ENCODE peak calls at places on chromosome 10, in six cellular contexts. K is transverse colon, H is colonic mucosa, O is tibial artery, A is prostate gland, G is OCI-LY7. C is an unnamed sample.

GRCh38 chr10:124378817-124379510 is 39.8 kb downstream of the OAT start:
- DNase-seq in K (no peak), H (no peak), O (no peak), A (peak; percentile 28), G (no peak), C (no peak)

GRCh38 chr10:119138341-119139306 is 26.9 kb downstream of the SFXN4 start:
- DNase-seq in K (no peak), H (no peak), O (no peak), A (no peak), G (no peak), C (no peak)

GRCh38 chr10:93383562-93383981 is 98.6 kb downstream of the MYOF start:
- DNase-seq in K (no peak), H (no peak), O (no peak), A (no peak), G (no peak), C (no peak)

GRCh38 chr10:94212876-94213595 is 149.7 kb downstream of the NOC3L start:
- DNase-seq in K (peak; percentile 14), H (peak; percentile 24), O (peak; percentile 60), A (no peak), G (no peak), C (no peak)

GRCh38 chr10:50604823-50605222 is 18.9 kb downstream of the SGMS1 start:
- DNase-seq in K (no peak), H (no peak), O (no peak), A (no peak), G (no peak), C (no peak)

GRCh38 chr10:110226926-110227641 is 19.7 kb downstream of the MXI1 start:
- DNase-seq in K (peak; percentile 75), H (peak; percentile 83), O (peak; percentile 65), A (peak; percentile 60), G (no peak), C (peak; percentile 76)

GRCh38 chr10:120735773-120736371 is 115.3 kb upstream of the WDR11 start:
- DNase-seq in K (no peak), H (no peak), O (no peak), A (no peak), G (peak; percentile 29), C (no peak)

GRCh38 chr10:29804025-29804852 is 169.5 kb upstream of the SVIL start:
- DNase-seq in K (peak; percentile 52), H (peak; percentile 75), O (peak; percentile 76), A (peak; percentile 70), G (no peak), C (no peak)

GRCh38 chr10:31368724-31369123 is 49.7 kb downstream of the ZEB1 start:
- DNase-seq in K (no peak), H (no peak), O (no peak), A (no peak), G (no peak), C (no peak)

GRCh38 chr10:29169021-29169420 is 119.8 kb upstream of the LYZL1 start:
- DNase-seq in K (no peak), H (no peak), O (no peak), A (no peak), G (no peak), C (no peak)

GRCh38 chr10:1544209-1544673 is 193.1 kb downstream of the ADARB2 start:
- DNase-seq in K (no peak), H (no peak), O (no peak), A (no peak), G (no peak), C (no peak)

GRCh38 chr10:49318028-49318427 is 19.1 kb downstream of the C10orf71 start:
- DNase-seq in K (no peak), H (no peak), O (no peak), A (no peak), G (no peak), C (no peak)

GRCh38 chr10:103493362-103493871 is at the start of gene NEURL1:
- DNase-seq in K (no peak), H (no peak), O (no peak), A (no peak), G (peak; percentile 49), C (no peak)

GRCh38 chr10:132004052-132004451 is 22.3 kb upstream of the BNIP3 start:
- DNase-seq in K (no peak), H (no peak), O (no peak), A (no peak), G (no peak), C (no peak)

GRCh38 chr10:3829193-3830050 is 44.4 kb upstream of the KLF6 start:
- DNase-seq in K (no peak), H (no peak), O (no peak), A (no peak), G (no peak), C (no peak)

GRCh38 chr10:119859422-119860258 is 13.0 kb downstream of the MCMBP start:
- DNase-seq in K (no peak), H (no peak), O (no peak), A (no peak), G (peak; percentile 63), C (no peak)

GRCh38 chr10:106560925-106561640 is 603.4 kb downstream of the SORCS1 start:
- DNase-seq in K (no peak), H (no peak), O (no peak), A (no peak), G (no peak), C (no peak)

GRCh38 chr10:121722665-121723064 is 124.4 kb upstream of the FGFR2 start:
- DNase-seq in K (no peak), H (no peak), O (no peak), A (no peak), G (no peak), C (no peak)

GRCh38 chr10:615583-616152 is 73.8 kb downstream of the DIP2C start:
- DNase-seq in K (no peak), H (no peak), O (no peak), A (no peak), G (no peak), C (no peak)

GRCh38 chr10:500876-501275 is 188.6 kb downstream of the DIP2C start:
- DNase-seq in K (no peak), H (no peak), O (no peak), A (no peak), G (no peak), C (peak; percentile 14)

GRCh38 chr10:32377458-32378370 is 30.8 kb upstream of the EPC1 start:
- DNase-seq in K (peak; percentile 35), H (no peak), O (no peak), A (no peak), G (peak; percentile 74), C (peak; percentile 70)

DNA sequence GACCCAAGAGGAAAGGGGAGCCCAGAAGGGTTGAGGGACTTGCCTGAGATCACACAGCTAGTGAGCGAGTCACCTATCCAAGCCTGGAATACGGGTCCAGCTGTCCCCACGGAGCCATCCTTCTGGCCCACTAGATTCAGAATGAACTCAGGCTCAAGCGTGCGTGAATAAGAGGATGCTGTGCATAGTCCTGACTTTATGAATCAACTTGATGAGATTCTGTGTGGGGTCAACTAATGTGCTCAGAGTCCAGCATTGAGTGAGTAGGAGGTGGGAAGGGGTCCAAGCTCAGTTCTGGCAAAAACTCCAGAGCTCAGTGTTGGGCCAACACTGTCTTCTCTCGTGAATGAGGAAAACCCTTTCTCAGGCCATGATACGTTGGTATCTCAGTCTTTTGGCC is 41.4 kb downstream of the CAMK1D start:
- DNase-seq in K (no peak), H (no peak), O (no peak), A (no peak), G (no peak), C (no peak)
- H3K27ac ChIP-seq in K (no peak overlapping the region), H (no peak overlapping the region), O (peak overlapping the region; percentile 54), A (no peak overlapping the region), G (no peak overlapping the region), C (no peak overlapping the region)

GRCh38 chr10:102435098-102435497 is 2.7 kb upstream of the CUEDC2 start:
- DNase-seq in K (no peak), H (no peak), O (no peak), A (no peak), G (no peak), C (no peak)

GRCh38 chr10:102436312-102436711 is 3.9 kb upstream of the CUEDC2 start:
- DNase-seq in K (no peak), H (no peak), O (no peak), A (no peak), G (no peak), C (no peak)

GRCh38 chr10:102434251-102434913 is 2.0 kb upstream of the CUEDC2 start:
- DNase-seq in K (no peak), H (no peak), O (no peak), A (no peak), G (no peak), C (no peak)

GRCh38 chr10:102437515-102437914 is 5.1 kb upstream of the CUEDC2 start:
- DNase-seq in K (no peak), H (no peak), O (no peak), A (no peak), G (no peak), C (no peak)

GRCh38 chr10:102435529-102436233 is 3.3 kb upstream of the CUEDC2 start:
- DNase-seq in K (no peak), H (no peak), O (no peak), A (no peak), G (no peak), C (no peak)
- H3K4me3 ChIP-seq in K (peak overlapping the region; percentile 9), H (no peak overlapping the region), O (peak overlapping the region; percentile 30), A (no peak overlapping the region), G (no peak overlapping the region), C (peak overlapping the region; percentile 72)

GRCh38 chr10:33657154-33657900 is 322.9 kb upstream of the NRP1 start:
- DNase-seq in K (no peak), H (no peak), O (no peak), A (no peak), G (no peak), C (no peak)

GRCh38 chr10:33653584-33654367 is 319.3 kb upstream of the NRP1 start:
- DNase-seq in K (no peak), H (no peak), O (no peak), A (no peak), G (no peak), C (no peak)

GRCh38 chr10:33655165-33655815 is 320.8 kb upstream of the NRP1 start:
- DNase-seq in K (no peak), H (no peak), O (no peak), A (no peak), G (no peak), C (no peak)

GRCh38 chr10:33655921-33656320 is 321.5 kb upstream of the NRP1 start:
- DNase-seq in K (no peak), H (no peak), O (no peak), A (no peak), G (no peak), C (no peak)

GRCh38 chr10:33652870-33653269 is 318.4 kb upstream of the NRP1 start:
- DNase-seq in K (no peak), H (no peak), O (no peak), A (no peak), G (no peak), C (no peak)
- H3K9me3 ChIP-seq in K (no peaks in the 10 kb centered on the region), H (no peaks in the 10 kb centered on the region), O (no peaks in the 10 kb centered on the region), A (no peaks in the 10 kb centered on the region), G (no peaks in the 10 kb centered on the region), C (no peaks in the 10 kb centered on the region)

GRCh38 chr10:133276435-133277201 is at the start of gene ADAM8:
- DNase-seq in K (peak; percentile 63), H (no peak), O (no peak), A (no peak), G (peak; percentile 57), C (peak; percentile 64)

GRCh38 chr10:133277277-133277992 is 767 bp upstream of the ADAM8 start:
- DNase-seq in K (no peak), H (no peak), O (no peak), A (no peak), G (no peak), C (no peak)

GRCh38 chr10:133274751-133275682 is 1.7 kb downstream of the ADAM8 start:
- DNase-seq in K (peak; percentile 66), H (no peak), O (no peak), A (no peak), G (peak; percentile 77), C (peak; percentile 91)

GRCh38 chr10:133275683-133276092 is 980 bp downstream of the ADAM8 start:
- DNase-seq in K (no peak), H (no peak), O (no peak), A (no peak), G (peak; percentile 53), C (no peak)

GRCh38 chr10:133276100-133276434 is 601 bp downstream of the ADAM8 start:
- DNase-seq in K (no peak), H (no peak), O (no peak), A (no peak), G (no peak), C (no peak)
- H3K27ac ChIP-seq in K (peak overlapping the region; percentile 49), H (no peak overlapping the region), O (no peak overlapping the region), A (no peak overlapping the region), G (peak overlapping the region; percentile 45), C (peak overlapping the region; percentile 80)

C was measured in naive thymus-derived CD4-positive, alpha-beta T cell.